ENCODE peak calls at places on chromosomes 4 and X, in nine cellular contexts. One of them, this sample, is unnamed.

GRCh38 chrX:155293771-155294170 is 29.5 kb upstream of the RAB39B start:
- DNase-seq in GM23338: no peak
- DNase-seq in AG10803: no peak
- DNase-seq in CD8-positive, alpha-beta T cell: no peak
- DNase-seq in kidney: no peak
- DNase-seq in AG04449: no peak
- DNase-seq in neural progenitor cell: no peak
- DNase-seq in mucosa of descending colon: no peak
- DNase-seq in stomach: no peak
- DNase-seq in this sample: no peak

GRCh38 chrX:140440891-140441290 is 64.0 kb downstream of the SOX3 start:
- DNase-seq in CD8-positive, alpha-beta T cell: no peak
- DNase-seq in kidney: no peak
- DNase-seq in GM23338: peak
- DNase-seq in AG10803: peak
- DNase-seq in stomach: no peak
- DNase-seq in AG04449: no peak
- DNase-seq in mucosa of descending colon: no peak
- DNase-seq in neural progenitor cell: peak
- DNase-seq in this sample: no peak

GRCh38 chr4:25160714-25161598 is 707 bp upstream of the SEPSECS start:
- DNase-seq in GM23338: no peak
- DNase-seq in mucosa of descending colon: no peak
- DNase-seq in AG04449: no peak
- DNase-seq in CD8-positive, alpha-beta T cell: no peak
- DNase-seq in AG10803: no peak
- DNase-seq in kidney: no peak
- DNase-seq in stomach: no peak
- DNase-seq in neural progenitor cell: no peak
- DNase-seq in this sample: no peak

GRCh38 chr4:114562176-114562904 is 36.3 kb upstream of the UGT8 start:
- DNase-seq in CD8-positive, alpha-beta T cell: no peak
- DNase-seq in neural progenitor cell: peak
- DNase-seq in stomach: no peak
- DNase-seq in mucosa of descending colon: no peak
- DNase-seq in kidney: no peak
- DNase-seq in AG04449: no peak
- DNase-seq in AG10803: no peak
- DNase-seq in GM23338: peak
- DNase-seq in this sample: no peak

GRCh38 chr4:77927991-77928925 is 65.6 kb downstream of the MRPL1 start:
- DNase-seq in stomach: peak
- DNase-seq in kidney: no peak
- DNase-seq in AG04449: no peak
- DNase-seq in GM23338: no peak
- DNase-seq in neural progenitor cell: no peak
- DNase-seq in mucosa of descending colon: no peak
- DNase-seq in CD8-positive, alpha-beta T cell: no peak
- DNase-seq in AG10803: no peak
- DNase-seq in this sample: no peak

GRCh38 chr4:182743815-182744214 is 173.4 kb downstream of the DCTD start:
- DNase-seq in AG10803: no peak
- DNase-seq in GM23338: no peak
- DNase-seq in kidney: no peak
- DNase-seq in neural progenitor cell: no peak
- DNase-seq in AG04449: no peak
- DNase-seq in CD8-positive, alpha-beta T cell: no peak
- DNase-seq in mucosa of descending colon: no peak
- DNase-seq in stomach: no peak
- DNase-seq in this sample: no peak

GRCh38 chr4:54840992-54841768 is 183.4 kb downstream of the KIT start:
- DNase-seq in CD8-positive, alpha-beta T cell: no peak
- DNase-seq in neural progenitor cell: peak
- DNase-seq in mucosa of descending colon: no peak
- DNase-seq in stomach: peak
- DNase-seq in AG04449: no peak
- DNase-seq in AG10803: peak
- DNase-seq in kidney: no peak
- DNase-seq in GM23338: no peak
- DNase-seq in this sample: peak

GRCh38 chr4:67684839-67685531 is 16.0 kb downstream of the UBA6 start:
- DNase-seq in mucosa of descending colon: no peak
- DNase-seq in kidney: no peak
- DNase-seq in GM23338: no peak
- DNase-seq in CD8-positive, alpha-beta T cell: no peak
- DNase-seq in neural progenitor cell: no peak
- DNase-seq in stomach: no peak
- DNase-seq in AG04449: no peak
- DNase-seq in AG10803: peak
- DNase-seq in this sample: no peak

GRCh38 chr4:101604976-101605375 is 185.6 kb upstream of the BANK1 start:
- DNase-seq in GM23338: no peak
- DNase-seq in neural progenitor cell: no peak
- DNase-seq in stomach: no peak
- DNase-seq in kidney: no peak
- DNase-seq in CD8-positive, alpha-beta T cell: no peak
- DNase-seq in AG10803: peak
- DNase-seq in AG04449: no peak
- DNase-seq in mucosa of descending colon: no peak
- DNase-seq in this sample: no peak

GRCh38 chr4:132297346-132297745 is 851.7 kb upstream of the PCDH10 start:
- DNase-seq in CD8-positive, alpha-beta T cell: no peak
- DNase-seq in stomach: no peak
- DNase-seq in kidney: no peak
- DNase-seq in neural progenitor cell: no peak
- DNase-seq in AG04449: no peak
- DNase-seq in mucosa of descending colon: no peak
- DNase-seq in GM23338: no peak
- DNase-seq in AG10803: no peak
- DNase-seq in this sample: no peak

GRCh38 chrX:150566734-150567182 is 1.7 kb upstream of the MTM1 start:
- DNase-seq in CD8-positive, alpha-beta T cell: no peak
- DNase-seq in GM23338: peak
- DNase-seq in kidney: no peak
- DNase-seq in neural progenitor cell: peak
- DNase-seq in AG04449: no peak
- DNase-seq in stomach: no peak
- DNase-seq in mucosa of descending colon: no peak
- DNase-seq in AG10803: no peak
- DNase-seq in this sample: no peak

GRCh38 chr4:168621806-168622589 is 125.1 kb downstream of the PALLD start:
- DNase-seq in GM23338: no peak
- DNase-seq in CD8-positive, alpha-beta T cell: no peak
- DNase-seq in neural progenitor cell: no peak
- DNase-seq in stomach: no peak
- DNase-seq in AG04449: peak
- DNase-seq in kidney: no peak
- DNase-seq in mucosa of descending colon: no peak
- DNase-seq in AG10803: peak
- DNase-seq in this sample: peak

GRCh38 chrX:153599192-153600031 is 473 bp upstream of the CCNQ start:
- DNase-seq in GM23338: peak
- DNase-seq in AG10803: peak
- DNase-seq in CD8-positive, alpha-beta T cell: peak
- DNase-seq in stomach: peak
- DNase-seq in neural progenitor cell: peak
- DNase-seq in kidney: peak
- DNase-seq in mucosa of descending colon: peak
- DNase-seq in AG04449: peak
- DNase-seq in this sample: peak

GRCh38 chr4:38914859-38915258 is 47.3 kb downstream of the FAM114A1 start:
- DNase-seq in GM23338: no peak
- DNase-seq in kidney: no peak
- DNase-seq in neural progenitor cell: no peak
- DNase-seq in AG04449: no peak
- DNase-seq in stomach: no peak
- DNase-seq in CD8-positive, alpha-beta T cell: no peak
- DNase-seq in mucosa of descending colon: no peak
- DNase-seq in AG10803: no peak
- DNase-seq in this sample: no peak

GRCh38 chr4:96736352-96736889 is 896.5 kb downstream of the PDHA2 start:
- DNase-seq in neural progenitor cell: peak
- DNase-seq in AG04449: no peak
- DNase-seq in GM23338: peak
- DNase-seq in kidney: no peak
- DNase-seq in stomach: no peak
- DNase-seq in AG10803: peak
- DNase-seq in mucosa of descending colon: no peak
- DNase-seq in CD8-positive, alpha-beta T cell: no peak
- DNase-seq in this sample: no peak

GRCh38 chrX:97199501-97199900 is 315.8 kb downstream of the RPA4 start:
- DNase-seq in kidney: no peak
- DNase-seq in AG04449: no peak
- DNase-seq in neural progenitor cell: no peak
- DNase-seq in GM23338: no peak
- DNase-seq in CD8-positive, alpha-beta T cell: no peak
- DNase-seq in stomach: no peak
- DNase-seq in mucosa of descending colon: no peak
- DNase-seq in AG10803: no peak
- DNase-seq in this sample: no peak

GRCh38 chr4:149264093-149264733 is 551.4 kb downstream of the IQCM start:
- DNase-seq in GM23338: peak
- DNase-seq in CD8-positive, alpha-beta T cell: no peak
- DNase-seq in stomach: peak
- DNase-seq in mucosa of descending colon: no peak
- DNase-seq in neural progenitor cell: peak
- DNase-seq in AG10803: peak
- DNase-seq in AG04449: peak
- DNase-seq in kidney: no peak
- DNase-seq in this sample: peak

GRCh38 chrX:45846328-45846727 is 645.7 kb upstream of the DIPK2B start:
- DNase-seq in stomach: no peak
- DNase-seq in CD8-positive, alpha-beta T cell: no peak
- DNase-seq in mucosa of descending colon: no peak
- DNase-seq in neural progenitor cell: no peak
- DNase-seq in kidney: no peak
- DNase-seq in GM23338: no peak
- DNase-seq in AG04449: no peak
- DNase-seq in AG10803: no peak
- DNase-seq in this sample: no peak

GRCh38 chr4:176001171-176002006 is 64.3 kb upstream of the WDR17 start:
- DNase-seq in kidney: peak
- DNase-seq in neural progenitor cell: peak
- DNase-seq in CD8-positive, alpha-beta T cell: no peak
- DNase-seq in GM23338: peak
- DNase-seq in AG04449: no peak
- DNase-seq in stomach: no peak
- DNase-seq in mucosa of descending colon: no peak
- DNase-seq in AG10803: peak
- DNase-seq in this sample: no peak

GRCh38 chr4:73661646-73662119 is 41.4 kb upstream of the RASSF6 start:
- DNase-seq in neural progenitor cell: no peak
- DNase-seq in AG04449: peak
- DNase-seq in stomach: no peak
- DNase-seq in kidney: no peak
- DNase-seq in AG10803: peak
- DNase-seq in mucosa of descending colon: no peak
- DNase-seq in GM23338: no peak
- DNase-seq in CD8-positive, alpha-beta T cell: no peak
- DNase-seq in this sample: peak

GRCh38 chr4:1195894-1196401 is 23.6 kb upstream of the SPON2 start:
- DNase-seq in kidney: peak
- DNase-seq in GM23338: no peak
- DNase-seq in neural progenitor cell: no peak
- DNase-seq in stomach: no peak
- DNase-seq in CD8-positive, alpha-beta T cell: no peak
- DNase-seq in AG10803: no peak
- DNase-seq in mucosa of descending colon: no peak
- DNase-seq in AG04449: no peak
- DNase-seq in this sample: no peak

GRCh38 chr4:3464349-3464905 is 1.3 kb downstream of the DOK7 start:
- DNase-seq in neural progenitor cell: no peak
- DNase-seq in mucosa of descending colon: peak
- DNase-seq in stomach: no peak
- DNase-seq in AG10803: no peak
- DNase-seq in GM23338: no peak
- DNase-seq in kidney: peak
- DNase-seq in CD8-positive, alpha-beta T cell: no peak
- DNase-seq in AG04449: no peak
- DNase-seq in this sample: no peak

GRCh38 chr4:1711055-1711905 is 839 bp downstream of the SLBP start:
- DNase-seq in AG10803: peak
- DNase-seq in stomach: peak
- DNase-seq in CD8-positive, alpha-beta T cell: peak
- DNase-seq in GM23338: peak
- DNase-seq in neural progenitor cell: peak
- DNase-seq in AG04449: no peak
- DNase-seq in mucosa of descending colon: peak
- DNase-seq in kidney: peak
- DNase-seq in this sample: no peak

GRCh38 chr4:70997068-70997467 is 3.6 kb downstream of the DCK start:
- DNase-seq in GM23338: no peak
- DNase-seq in stomach: no peak
- DNase-seq in kidney: no peak
- DNase-seq in AG10803: no peak
- DNase-seq in AG04449: no peak
- DNase-seq in CD8-positive, alpha-beta T cell: no peak
- DNase-seq in mucosa of descending colon: no peak
- DNase-seq in neural progenitor cell: no peak
- DNase-seq in this sample: no peak
- H3K4me3 ChIP-seq in GM23338: no peak
- H3K4me3 ChIP-seq in stomach: no peak
- H3K4me3 ChIP-seq in kidney: no peak
- H3K4me3 ChIP-seq in AG10803: no peak
- H3K4me3 ChIP-seq in AG04449: no peak
- H3K4me3 ChIP-seq in CD8-positive, alpha-beta T cell: peak
- H3K4me3 ChIP-seq in mucosa of descending colon: no peak
- H3K4me3 ChIP-seq in neural progenitor cell: peak
- H3K4me3 ChIP-seq in this sample: no peak

GRCh38 chr4:37561803-37562207 is 124.4 kb downstream of the RELL1 start:
- DNase-seq in neural progenitor cell: no peak
- DNase-seq in GM23338: no peak
- DNase-seq in AG04449: peak
- DNase-seq in CD8-positive, alpha-beta T cell: no peak
- DNase-seq in kidney: no peak
- DNase-seq in AG10803: peak
- DNase-seq in mucosa of descending colon: no peak
- DNase-seq in stomach: no peak
- DNase-seq in this sample: no peak
- TF ChIP-seq CTCF in neural progenitor cell: no peak
- TF ChIP-seq CTCF in GM23338: no peak
- TF ChIP-seq CTCF in AG04449: no peak
- TF ChIP-seq CTCF in CD8-positive, alpha-beta T cell: no peak
- TF ChIP-seq CTCF in kidney: no peak
- TF ChIP-seq CTCF in AG10803: no peak
- TF ChIP-seq CTCF in mucosa of descending colon: no peak
- TF ChIP-seq CTCF in stomach: no peak
- TF ChIP-seq CTCF in this sample: no peak

GRCh38 chrX:110944793-110945466 is 149.3 kb upstream of the CHRDL1 start:
- DNase-seq in mucosa of descending colon: no peak
- DNase-seq in CD8-positive, alpha-beta T cell: no peak
- DNase-seq in AG10803: no peak
- DNase-seq in AG04449: no peak
- DNase-seq in neural progenitor cell: peak
- DNase-seq in kidney: no peak
- DNase-seq in stomach: peak
- DNase-seq in GM23338: peak
- DNase-seq in this sample: no peak
- H3K4me3 ChIP-seq in mucosa of descending colon: no peak
- H3K4me3 ChIP-seq in CD8-positive, alpha-beta T cell: no peak
- H3K4me3 ChIP-seq in AG10803: no peak
- H3K4me3 ChIP-seq in AG04449: no peak
- H3K4me3 ChIP-seq in neural progenitor cell: peak
- H3K4me3 ChIP-seq in kidney: no peak
- H3K4me3 ChIP-seq in stomach: peak
- H3K4me3 ChIP-seq in GM23338: peak
- H3K4me3 ChIP-seq in this sample: no peak

GRCh38 chrX:42678133-42678532 is 99.8 kb downstream of the PPP1R2C start:
- DNase-seq in kidney: no peak
- DNase-seq in stomach: peak
- DNase-seq in GM23338: peak
- DNase-seq in AG10803: peak
- DNase-seq in CD8-positive, alpha-beta T cell: no peak
- DNase-seq in mucosa of descending colon: no peak
- DNase-seq in neural progenitor cell: no peak
- DNase-seq in AG04449: no peak
- DNase-seq in this sample: no peak
- TF ChIP-seq CTCF in kidney: no peak
- TF ChIP-seq CTCF in stomach: peak
- TF ChIP-seq CTCF in GM23338: no peak
- TF ChIP-seq CTCF in AG10803: no peak
- TF ChIP-seq CTCF in CD8-positive, alpha-beta T cell: no peak
- TF ChIP-seq CTCF in mucosa of descending colon: no peak
- TF ChIP-seq CTCF in neural progenitor cell: peak
- TF ChIP-seq CTCF in AG04449: no peak
- TF ChIP-seq CTCF in this sample: peak